ENCODE peak calls at places on chromosome 13, in four cellular contexts. One of them, this sample, is unnamed.

GRCh38 chr13:39536906-39537305 is 66.1 kb downstream of the LHFPL6 start:
- DNase-seq in stomach: no peak
- DNase-seq in IMR-90: no peak
- DNase-seq in upper lobe of left lung: no peak
- DNase-seq in this sample: no peak

GRCh38 chr13:24038846-24039330 is 121.6 kb upstream of the SPATA13 start:
- DNase-seq in stomach: no peak
- DNase-seq in IMR-90: peak; percentile 74
- DNase-seq in upper lobe of left lung: no peak
- DNase-seq in this sample: no peak

GRCh38 chr13:49023441-49023840 is 47.7 kb downstream of the FNDC3A start:
- DNase-seq in stomach: no peak
- DNase-seq in IMR-90: peak; percentile 92
- DNase-seq in upper lobe of left lung: no peak
- DNase-seq in this sample: no peak

GRCh38 chr13:48567521-48568331 is 34.8 kb upstream of the RCBTB2 start:
- DNase-seq in stomach: peak; percentile 43
- DNase-seq in IMR-90: no peak
- DNase-seq in upper lobe of left lung: no peak
- DNase-seq in this sample: no peak

GRCh38 chr13:72004975-72005374 is 138.0 kb upstream of the DACH1 start:
- DNase-seq in stomach: no peak
- DNase-seq in IMR-90: no peak
- DNase-seq in upper lobe of left lung: no peak
- DNase-seq in this sample: no peak

GRCh38 chr13:48783181-48783630 is 129.5 kb downstream of the CYSLTR2 start:
- DNase-seq in stomach: peak; percentile 70
- DNase-seq in IMR-90: peak; percentile 100
- DNase-seq in upper lobe of left lung: peak; percentile 87
- DNase-seq in this sample: no peak

GRCh38 chr13:52850396-52851152 is 2.1 kb upstream of the PCDH8 start:
- DNase-seq in stomach: peak; percentile 63
- DNase-seq in IMR-90: peak; percentile 7
- DNase-seq in upper lobe of left lung: peak; percentile 58
- DNase-seq in this sample: peak; percentile 31

GRCh38 chr13:40668335-40668734 is 1.9 kb upstream of the FOXO1 start:
- DNase-seq in stomach: no peak
- DNase-seq in IMR-90: no peak
- DNase-seq in upper lobe of left lung: peak; percentile 50
- DNase-seq in this sample: no peak

GRCh38 chr13:21012841-21013681 is 48.3 kb downstream of the LATS2 start:
- DNase-seq in stomach: no peak
- DNase-seq in IMR-90: no peak
- DNase-seq in upper lobe of left lung: no peak
- DNase-seq in this sample: no peak

GRCh38 chr13:112588490-112589297 is 741 bp upstream of the TUBGCP3 start:
- DNase-seq in stomach: no peak
- DNase-seq in IMR-90: no peak
- DNase-seq in upper lobe of left lung: no peak
- DNase-seq in this sample: no peak

GRCh38 chr13:86922936-86923335 is 748.2 kb upstream of the SLITRK5 start:
- DNase-seq in stomach: no peak
- DNase-seq in IMR-90: peak; percentile 5
- DNase-seq in upper lobe of left lung: no peak
- DNase-seq in this sample: no peak

GRCh38 chr13:28140433-28141125 is 2.2 kb downstream of the PAN3 start:
- DNase-seq in stomach: no peak
- DNase-seq in IMR-90: peak; percentile 8
- DNase-seq in upper lobe of left lung: no peak
- DNase-seq in this sample: no peak

GRCh38 chr13:73081256-73081915 is 22.6 kb downstream of the KLF5 start:
- DNase-seq in stomach: no peak
- DNase-seq in IMR-90: no peak
- DNase-seq in upper lobe of left lung: no peak
- DNase-seq in this sample: no peak

GRCh38 chr13:108915095-108915633 is 285.8 kb downstream of the MYO16 start:
- DNase-seq in stomach: no peak
- DNase-seq in IMR-90: peak; percentile 50
- DNase-seq in upper lobe of left lung: no peak
- DNase-seq in this sample: no peak

GRCh38 chr13:40466271-40466670 is 200.2 kb downstream of the FOXO1 start:
- DNase-seq in stomach: no peak
- DNase-seq in IMR-90: no peak
- DNase-seq in upper lobe of left lung: no peak
- DNase-seq in this sample: no peak

GRCh38 chr13:24230428-24231072 is 70.0 kb downstream of the SPATA13 start:
- DNase-seq in stomach: no peak
- DNase-seq in IMR-90: no peak
- DNase-seq in upper lobe of left lung: no peak
- DNase-seq in this sample: no peak

GRCh38 chr13:24008679-24009078 is 111.4 kb upstream of the C1QTNF9B start:
- DNase-seq in stomach: no peak
- DNase-seq in IMR-90: peak; percentile 56
- DNase-seq in upper lobe of left lung: no peak
- DNase-seq in this sample: no peak

GRCh38 chr13:34300559-34300958 is 482.6 kb downstream of the RFC3 start:
- DNase-seq in stomach: no peak
- DNase-seq in IMR-90: no peak
- DNase-seq in upper lobe of left lung: no peak
- DNase-seq in this sample: no peak

GRCh38 chr13:51825165-51825592 is 19.8 kb downstream of the TMEM272 start:
- DNase-seq in stomach: no peak
- DNase-seq in IMR-90: no peak
- DNase-seq in upper lobe of left lung: no peak
- DNase-seq in this sample: no peak

GRCh38 chr13:71021810-71022422 is 845.1 kb downstream of the DACH1 start:
- DNase-seq in stomach: no peak
- DNase-seq in IMR-90: no peak
- DNase-seq in upper lobe of left lung: no peak
- DNase-seq in this sample: no peak

GRCh38 chr13:21365574-21365973 is 93.5 kb downstream of the ZDHHC20 start:
- DNase-seq in stomach: no peak
- DNase-seq in IMR-90: no peak
- DNase-seq in upper lobe of left lung: no peak
- DNase-seq in this sample: no peak

GRCh38 chr13:37640499-37640898 is 41.9 kb upstream of the POSTN start:
- DNase-seq in stomach: no peak
- DNase-seq in IMR-90: peak; percentile 86
- DNase-seq in upper lobe of left lung: no peak
- DNase-seq in this sample: no peak

GRCh38 chr13:40031031-40031430 is 375.6 kb downstream of the COG6 start:
- DNase-seq in stomach: no peak
- DNase-seq in IMR-90: peak; percentile 16
- DNase-seq in upper lobe of left lung: no peak
- DNase-seq in this sample: no peak

DNA sequence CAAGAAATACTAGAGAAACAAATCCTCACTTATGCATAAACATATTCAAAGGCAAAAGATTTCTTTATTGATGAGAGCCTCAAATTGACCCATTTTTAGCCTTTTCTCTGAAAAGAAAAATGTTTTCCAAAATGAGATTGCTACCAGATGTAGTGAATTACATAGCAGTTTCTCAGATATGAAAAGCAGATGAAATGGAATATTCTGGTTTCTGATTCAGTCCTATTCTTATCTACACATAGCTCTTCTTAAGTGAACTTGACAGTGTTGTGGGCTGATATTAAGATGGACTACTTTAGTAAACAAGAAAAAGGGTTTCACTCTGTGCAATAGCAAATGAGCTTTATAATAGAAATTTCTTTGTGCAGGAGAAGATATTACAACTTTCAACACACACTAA is 183.5 kb downstream of the DNAJC15 start:
- DNase-seq in stomach: no peak
- DNase-seq in IMR-90: no peak
- DNase-seq in upper lobe of left lung: no peak
- DNase-seq in this sample: no peak
- TF ChIP-seq POLR2A in stomach: no peak
- TF ChIP-seq POLR2A in IMR-90: no peak
- TF ChIP-seq POLR2A in upper lobe of left lung: no peak
- TF ChIP-seq POLR2A in this sample: no peak

GRCh38 chr13:75636339-75637095 is 387 bp downstream of the LMO7 start:
- DNase-seq in stomach: no peak
- DNase-seq in IMR-90: peak; percentile 46
- DNase-seq in upper lobe of left lung: peak; percentile 27
- DNase-seq in this sample: peak; percentile 31
- TF ChIP-seq POLR2A in stomach: no peak
- TF ChIP-seq POLR2A in IMR-90: no peak
- TF ChIP-seq POLR2A in upper lobe of left lung: no peak
- TF ChIP-seq POLR2A in this sample: peak; percentile 67

GRCh38 chr13:111165189-111165588 is 50.1 kb downstream of the ARHGEF7 start:
- DNase-seq in stomach: no peak
- DNase-seq in IMR-90: no peak
- DNase-seq in upper lobe of left lung: no peak
- DNase-seq in this sample: no peak
- TF ChIP-seq POLR2A in stomach: no peak
- TF ChIP-seq POLR2A in IMR-90: no peak
- TF ChIP-seq POLR2A in upper lobe of left lung: no peak
- TF ChIP-seq POLR2A in this sample: no peak

GRCh38 chr13:44989941-44990340 is 603 bp downstream of the GPALPP1 start:
- DNase-seq in stomach: no peak
- DNase-seq in IMR-90: no peak
- DNase-seq in upper lobe of left lung: no peak
- DNase-seq in this sample: no peak

GRCh38 chr13:44989071-44989889 is at the start of the genes GPALPP1 and NUFIP1:
- DNase-seq in stomach: peak; percentile 94
- DNase-seq in IMR-90: peak; percentile 95
- DNase-seq in upper lobe of left lung: peak; percentile 95
- DNase-seq in this sample: peak; percentile 76
- TF ChIP-seq POLR2A in stomach: peak; percentile 22
- TF ChIP-seq POLR2A in IMR-90: peak; percentile 86
- TF ChIP-seq POLR2A in upper lobe of left lung: no peak
- TF ChIP-seq POLR2A in this sample: peak; percentile 62

GRCh38 chr13:91356919-91357612 is 9.6 kb downstream of the MIR17HG start:
- DNase-seq in stomach: no peak
- DNase-seq in IMR-90: no peak
- DNase-seq in upper lobe of left lung: no peak
- DNase-seq in this sample: no peak

GRCh38 chr13:91353494-91353893 is 6.0 kb downstream of the MIR17HG start:
- DNase-seq in stomach: no peak
- DNase-seq in IMR-90: no peak
- DNase-seq in upper lobe of left lung: no peak
- DNase-seq in this sample: no peak

GRCh38 chr13:91355826-91356710 is 8.6 kb downstream of the MIR17HG start:
- DNase-seq in stomach: no peak
- DNase-seq in IMR-90: no peak
- DNase-seq in upper lobe of left lung: no peak
- DNase-seq in this sample: no peak

GRCh38 chr13:91357613-91358383 is 10.3 kb downstream of the MIR17HG start:
- DNase-seq in stomach: no peak
- DNase-seq in IMR-90: no peak
- DNase-seq in upper lobe of left lung: no peak
- DNase-seq in this sample: no peak

DNA sequence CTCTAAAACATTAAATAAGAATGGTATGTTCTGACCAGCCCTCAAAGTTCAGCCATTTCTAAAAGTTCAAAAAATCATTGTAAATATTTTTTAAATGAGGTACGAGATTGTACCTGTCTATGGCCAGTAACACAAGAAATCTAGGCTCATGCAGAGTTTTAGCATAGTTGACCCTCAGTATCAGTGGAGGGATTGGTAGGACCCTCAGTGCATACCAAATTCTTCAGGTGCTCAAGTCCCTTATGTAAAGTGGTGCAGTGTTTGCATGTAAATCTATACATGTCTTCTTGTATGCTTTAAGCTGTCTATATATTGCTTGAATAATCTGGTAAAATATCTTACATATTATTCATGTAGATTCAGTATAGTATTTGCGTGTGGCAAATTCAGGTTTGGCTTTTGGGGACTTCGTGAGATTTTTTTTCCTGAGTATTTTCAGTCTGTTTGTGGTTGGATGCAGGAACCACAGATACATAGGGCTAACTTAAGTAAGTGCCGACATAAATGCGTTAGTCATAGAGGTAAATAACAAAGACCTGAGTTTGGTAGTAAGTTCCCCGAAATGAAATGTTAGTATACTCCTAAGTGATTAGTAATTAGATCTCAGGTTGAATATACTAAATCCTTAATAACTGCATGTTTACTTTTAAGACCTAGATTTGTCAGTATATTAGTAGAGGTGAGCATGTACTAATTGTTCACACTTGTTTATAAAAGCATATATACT is 7.8 kb downstream of the MIR17HG start:
- DNase-seq in stomach: no peak
- DNase-seq in IMR-90: no peak
- DNase-seq in upper lobe of left lung: no peak
- DNase-seq in this sample: no peak
- TF ChIP-seq POLR2A in stomach: no peak
- TF ChIP-seq POLR2A in IMR-90: no peak
- TF ChIP-seq POLR2A in upper lobe of left lung: no peak
- TF ChIP-seq POLR2A in this sample: no peak

GRCh38 chr13:33017410-33017929 is 1.2 kb downstream of the KL start:
- DNase-seq in stomach: peak; percentile 59
- DNase-seq in IMR-90: peak; percentile 6
- DNase-seq in upper lobe of left lung: peak; percentile 68
- DNase-seq in this sample: no peak
- TF ChIP-seq POLR2A in stomach: no peak
- TF ChIP-seq POLR2A in IMR-90: no peak
- TF ChIP-seq POLR2A in upper lobe of left lung: no peak
- TF ChIP-seq POLR2A in this sample: no peak

GRCh38 chr13:114065141-114065925 is 67.1 kb downstream of the RASA3 start:
- DNase-seq in stomach: peak; percentile 79
- DNase-seq in IMR-90: peak; percentile 98
- DNase-seq in upper lobe of left lung: peak; percentile 89
- DNase-seq in this sample: peak; percentile 99
- TF ChIP-seq POLR2A in stomach: no peak
- TF ChIP-seq POLR2A in IMR-90: peak; percentile 55
- TF ChIP-seq POLR2A in upper lobe of left lung: no peak
- TF ChIP-seq POLR2A in this sample: peak; percentile 31

DNA sequence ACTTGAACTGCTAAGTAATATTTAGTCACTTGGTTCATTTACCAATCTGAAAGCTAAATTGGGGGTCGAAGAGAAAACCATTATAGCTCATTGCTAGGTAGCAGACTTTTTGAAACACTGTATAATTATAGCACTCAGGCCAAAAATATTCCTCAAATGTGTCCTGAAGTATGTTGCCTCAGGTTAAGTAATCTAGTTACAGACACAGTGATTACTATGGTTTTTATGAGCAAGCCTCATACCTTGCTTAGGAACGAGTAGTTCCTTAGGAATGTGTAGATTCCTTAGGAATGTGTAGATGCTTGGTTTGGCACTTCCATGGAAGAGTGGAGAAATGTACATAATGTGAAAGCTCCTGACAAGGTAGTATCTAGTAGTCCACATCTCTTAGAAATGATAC is 387.5 kb downstream of the LMO7 start:
- DNase-seq in stomach: no peak
- DNase-seq in IMR-90: peak; percentile 48
- DNase-seq in upper lobe of left lung: no peak
- DNase-seq in this sample: no peak
- TF ChIP-seq POLR2A in stomach: no peak
- TF ChIP-seq POLR2A in IMR-90: no peak
- TF ChIP-seq POLR2A in upper lobe of left lung: no peak
- TF ChIP-seq POLR2A in this sample: no peak

This sample was measured in H54.